ENCODE peak calls at places on chromosomes 7 and 10, in six cellular contexts. E is IMR-90, B is mesendoderm, L is H9, H is trophoblast cell, F is mesenchymal stem cell. W is an unnamed sample.

GRCh38 chr7:42745357-42746022 is 166.4 kb downstream of the C7orf25 start:
- DNase-seq in L (peak; percentile 63), H (peak; percentile 60), E (peak; percentile 4), F (peak; percentile 23), B (peak; percentile 70), W (no peak)

GRCh38 chr10:119663866-119664698 is 12.9 kb downstream of the BAG3 start:
- DNase-seq in H (peak; percentile 85), L (no peak), B (peak; percentile 63), E (no peak), F (no peak), W (no peak)

GRCh38 chr10:79396587-79396986 is 48.8 kb downstream of the ZCCHC24 start:
- DNase-seq in E (no peak), L (no peak), F (no peak), B (no peak), H (no peak), W (no peak)

GRCh38 chr10:79044846-79045245 is 23.9 kb upstream of the ZMIZ1 start:
- DNase-seq in F (no peak), L (no peak), B (no peak), H (no peak), E (no peak), W (no peak)

GRCh38 chr7:143931739-143932138 is 3.3 kb upstream of the OR2F2 start:
- DNase-seq in E (peak; percentile 35), B (no peak), H (no peak), F (peak; percentile 36), L (no peak), W (no peak)

GRCh38 chr7:33503014-33503413 is 373.6 kb downstream of the BBS9 start:
- DNase-seq in F (no peak), L (no peak), E (no peak), B (no peak), H (no peak), W (no peak)

GRCh38 chr10:6674282-6674681 is 94.2 kb upstream of the PRKCQ start:
- DNase-seq in H (no peak), B (no peak), E (no peak), L (no peak), F (no peak), W (no peak)

GRCh38 chr7:70071786-70072185 is 473.5 kb downstream of the AUTS2 start:
- DNase-seq in L (no peak), B (no peak), F (no peak), H (no peak), E (no peak), W (no peak)

GRCh38 chr7:151426486-151426905 is 13.4 kb downstream of the CRYGN start:
- DNase-seq in L (no peak), B (no peak), H (peak; percentile 38), F (peak; percentile 79), E (peak; percentile 93), W (no peak)

GRCh38 chr10:60978287-60979115 is 34.5 kb upstream of the RHOBTB1 start:
- DNase-seq in H (no peak), E (peak; percentile 38), F (no peak), B (no peak), L (no peak), W (no peak)

GRCh38 chr10:49534670-49535381 is 4.1 kb downstream of the ERCC6 start:
- DNase-seq in B (no peak), H (peak; percentile 11), L (no peak), E (peak; percentile 78), F (peak; percentile 38), W (no peak)

GRCh38 chr7:132398253-132398913 is 177.9 kb downstream of the PLXNA4 start:
- DNase-seq in E (no peak), F (no peak), B (no peak), H (no peak), L (no peak), W (no peak)

GRCh38 chr10:5070648-5071410 is 23.4 kb upstream of the AKR1C3 start:
- DNase-seq in L (no peak), E (peak; percentile 30), F (peak; percentile 83), B (no peak), H (no peak), W (no peak)

GRCh38 chr7:138228119-138228518 is 151.9 kb downstream of the AKR1D1 start:
- DNase-seq in L (no peak), E (no peak), F (no peak), H (no peak), B (no peak), W (no peak)
- H2BK5ac ChIP-seq in L (no peak overlapping the region), E (no peak overlapping the region), F (no peak overlapping the region), H (no peak overlapping the region), B (no peak overlapping the region), W (no peak overlapping the region)

GRCh38 chr10:92656266-92656961 is 33.3 kb upstream of the HHEX start:
- DNase-seq in E (no peak), H (no peak), L (no peak), B (no peak), F (no peak), W (no peak)
- H2BK5ac ChIP-seq in E (no peak overlapping the region), H (no peak overlapping the region), L (no peak overlapping the region), B (no peak overlapping the region), F (no peak overlapping the region), W (no peak overlapping the region)

GRCh38 chr7:150362989-150363769 is 5.4 kb upstream of the REPIN1 start:
- DNase-seq in F (no peak), B (no peak), H (no peak), L (no peak), E (no peak), W (no peak)
- H2BK5ac ChIP-seq in F (no peak overlapping the region), B (no peak overlapping the region), H (no peak overlapping the region), L (no peak overlapping the region), E (no peak overlapping the region), W (no peak overlapping the region)

DNA sequence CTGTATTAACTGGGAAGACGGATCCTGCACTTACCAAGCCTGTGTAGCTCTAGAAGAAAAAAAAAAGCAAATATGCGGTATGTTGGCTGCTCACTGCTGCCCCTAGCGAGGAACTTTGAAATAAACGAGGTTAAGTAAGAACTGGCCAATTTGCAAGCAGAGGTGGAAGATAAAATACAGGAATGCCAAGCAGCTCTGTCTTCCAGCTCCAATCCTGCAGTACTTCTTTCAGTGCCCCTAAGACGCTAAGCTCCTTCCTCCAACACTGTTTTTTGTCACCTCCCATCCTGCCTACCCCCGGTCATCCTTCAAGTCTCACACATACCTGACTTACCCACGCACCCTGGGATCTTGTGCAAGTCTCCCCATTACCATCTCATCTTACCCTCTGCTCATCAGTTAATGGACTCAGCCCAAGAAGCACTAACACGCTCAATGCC is 814 bp downstream of the C10orf143 start:
- DNase-seq in E (peak; percentile 85), H (peak; percentile 99), F (peak; percentile 87), L (peak; percentile 75), B (peak; percentile 94), W (peak; percentile 88)
- H2BK5ac ChIP-seq in E (peak overlapping the region; percentile 68), H (no peak overlapping the region), F (no peak overlapping the region), L (no peak overlapping the region), B (peak overlapping the region; percentile 81), W (peak overlapping the region; percentile 99)